ENCODE peak calls at places on chromosomes 13 and 19, in five cellular contexts. One of them, this sample, is unnamed.

GRCh38 chr19:40461669-40462221 is 3.8 kb downstream of the BLVRB start:
- DNase-seq in NCI-H2029: no peak
- DNase-seq in cardiac fibroblast: no peak
- DNase-seq in thoracic aorta: no peak
- DNase-seq in choroid plexus epithelial cell: no peak
- DNase-seq in this sample: no peak

GRCh38 chr13:106507560-106508274 is 27.7 kb downstream of the EFNB2 start:
- DNase-seq in thoracic aorta: no peak
- DNase-seq in cardiac fibroblast: peak
- DNase-seq in choroid plexus epithelial cell: peak
- DNase-seq in NCI-H2029: no peak
- DNase-seq in this sample: no peak

GRCh38 chr19:17321655-17322489 is 12.5 kb downstream of the DDA1 start:
- DNase-seq in thoracic aorta: no peak
- DNase-seq in cardiac fibroblast: no peak
- DNase-seq in NCI-H2029: no peak
- DNase-seq in choroid plexus epithelial cell: no peak
- DNase-seq in this sample: no peak

GRCh38 chr13:53064721-53065120 is 36.1 kb downstream of the OLFM4 start:
- DNase-seq in choroid plexus epithelial cell: no peak
- DNase-seq in NCI-H2029: no peak
- DNase-seq in cardiac fibroblast: no peak
- DNase-seq in thoracic aorta: no peak
- DNase-seq in this sample: peak

GRCh38 chr13:61898207-61898606 is 482.6 kb upstream of the PCDH20 start:
- DNase-seq in NCI-H2029: no peak
- DNase-seq in thoracic aorta: no peak
- DNase-seq in cardiac fibroblast: no peak
- DNase-seq in choroid plexus epithelial cell: no peak
- DNase-seq in this sample: no peak

GRCh38 chr19:971795-972194 is 12.3 kb upstream of the WDR18 start:
- DNase-seq in NCI-H2029: no peak
- DNase-seq in thoracic aorta: no peak
- DNase-seq in choroid plexus epithelial cell: no peak
- DNase-seq in cardiac fibroblast: no peak
- DNase-seq in this sample: no peak

GRCh38 chr19:3207466-3208242 is 16.8 kb upstream of the CELF5 start:
- DNase-seq in thoracic aorta: no peak
- DNase-seq in choroid plexus epithelial cell: peak
- DNase-seq in NCI-H2029: no peak
- DNase-seq in cardiac fibroblast: no peak
- DNase-seq in this sample: peak

GRCh38 chr13:85332595-85332994 is 466.6 kb downstream of the SLITRK6 start:
- DNase-seq in NCI-H2029: no peak
- DNase-seq in thoracic aorta: no peak
- DNase-seq in cardiac fibroblast: no peak
- DNase-seq in choroid plexus epithelial cell: no peak
- DNase-seq in this sample: no peak

GRCh38 chr13:31515427-31515826 is 223.9 kb upstream of the RXFP2 start:
- DNase-seq in choroid plexus epithelial cell: no peak
- DNase-seq in NCI-H2029: no peak
- DNase-seq in thoracic aorta: no peak
- DNase-seq in cardiac fibroblast: no peak
- DNase-seq in this sample: no peak

GRCh38 chr13:20923272-20923671 is 20.7 kb upstream of the XPO4 start:
- DNase-seq in cardiac fibroblast: no peak
- DNase-seq in thoracic aorta: no peak
- DNase-seq in NCI-H2029: no peak
- DNase-seq in choroid plexus epithelial cell: no peak
- DNase-seq in this sample: no peak

GRCh38 chr13:113864303-113864890 is 521 bp upstream of the GAS6 start:
- DNase-seq in NCI-H2029: no peak
- DNase-seq in cardiac fibroblast: peak
- DNase-seq in thoracic aorta: no peak
- DNase-seq in choroid plexus epithelial cell: no peak
- DNase-seq in this sample: no peak

GRCh38 chr19:34838753-34839431 is 65.9 kb upstream of the ZNF599 start:
- DNase-seq in cardiac fibroblast: peak
- DNase-seq in choroid plexus epithelial cell: peak
- DNase-seq in thoracic aorta: no peak
- DNase-seq in NCI-H2029: no peak
- DNase-seq in this sample: peak

GRCh38 chr19:10612515-10613119 is 12.7 kb upstream of the SLC44A2 start:
- DNase-seq in thoracic aorta: peak
- DNase-seq in cardiac fibroblast: peak
- DNase-seq in choroid plexus epithelial cell: no peak
- DNase-seq in NCI-H2029: no peak
- DNase-seq in this sample: no peak

GRCh38 chr13:20394506-20394905 is 131.2 kb downstream of the CRYL1 start:
- DNase-seq in thoracic aorta: no peak
- DNase-seq in NCI-H2029: no peak
- DNase-seq in cardiac fibroblast: no peak
- DNase-seq in choroid plexus epithelial cell: no peak
- DNase-seq in this sample: no peak

GRCh38 chr19:3154957-3155736 is 19.3 kb downstream of the GNA15 start:
- DNase-seq in cardiac fibroblast: peak
- DNase-seq in thoracic aorta: peak
- DNase-seq in choroid plexus epithelial cell: peak
- DNase-seq in NCI-H2029: no peak
- DNase-seq in this sample: peak

This sample was measured in A673.